ENCODE peak calls at places on chromosomes 1 and 21, in nine cellular contexts. A, S, K, F, B, G, N, D and E are unnamed samples.

GRCh38 chr21:39434950-39435349 is 10.6 kb downstream of the LCA5L start:
- DNase-seq in B (no peak), D (no peak), G (no peak), N (no peak), S (no peak), F (no peak), A (no peak), K (no peak), E (no peak)

GRCh38 chr1:213330281-213330680 is 279.2 kb downstream of the RPS6KC1 start:
- DNase-seq in B (peak; percentile 58), S (no peak), F (no peak), N (no peak), A (no peak), K (no peak), D (no peak), G (no peak), E (no peak)

GRCh38 chr1:236066828-236067386 is 2.0 kb upstream of the NID1 start:
- DNase-seq in A (no peak), N (no peak), D (peak; percentile 90), B (peak; percentile 42), S (peak; percentile 26), F (peak; percentile 66), K (peak; percentile 79), G (peak; percentile 17), E (no peak)

GRCh38 chr1:94121411-94121821 is 468 bp upstream of the ABCA4 start:
- DNase-seq in B (no peak), S (no peak), G (no peak), N (no peak), A (no peak), D (no peak), F (no peak), K (no peak), E (no peak)

GRCh38 chr1:156838972-156839371 is 19.9 kb downstream of the INSRR start:
- DNase-seq in S (no peak), B (no peak), F (peak; percentile 41), A (no peak), N (no peak), K (no peak), D (peak; percentile 64), G (peak; percentile 24), E (peak; percentile 55)

GRCh38 chr1:16172964-16173446 is 17.1 kb upstream of the EPHA2 start:
- DNase-seq in K (no peak), A (no peak), S (no peak), G (peak; percentile 67), F (peak; percentile 74), B (no peak), D (no peak), N (peak; percentile 86), E (no peak)

GRCh38 chr1:163072658-163073057 is 3.5 kb downstream of the RGS4 start:
- DNase-seq in F (no peak), A (no peak), G (no peak), B (no peak), K (no peak), S (no peak), N (peak; percentile 63), D (no peak), E (no peak)

GRCh38 chr21:34670962-34671348 is 2.2 kb downstream of the CLIC6 start:
- DNase-seq in K (no peak), D (no peak), F (no peak), A (no peak), S (no peak), B (no peak), N (no peak), G (no peak), E (no peak)

GRCh38 chr1:201259476-201260235 is 23.6 kb upstream of the PKP1 start:
- DNase-seq in F (no peak), D (peak; percentile 80), G (peak; percentile 15), K (no peak), B (no peak), N (no peak), A (no peak), S (no peak), E (no peak)

GRCh38 chr1:155226188-155226909 is 17.9 kb downstream of the MTX1 start:
- DNase-seq in S (peak; percentile 63), K (peak; percentile 88), A (peak; percentile 78), F (peak; percentile 83), G (peak; percentile 88), B (peak; percentile 77), D (peak; percentile 94), N (peak; percentile 88), E (peak; percentile 83)

GRCh38 chr1:199522936-199523335 is 504.6 kb upstream of the NR5A2 start:
- DNase-seq in N (peak; percentile 31), K (no peak), A (no peak), S (no peak), G (no peak), B (no peak), D (no peak), F (peak; percentile 7), E (no peak)

GRCh38 chr1:26224606-26225005 is 9.4 kb upstream of the CEP85 start:
- DNase-seq in F (no peak), B (no peak), D (peak; percentile 52), S (no peak), N (no peak), G (no peak), A (no peak), K (no peak), E (no peak)

GRCh38 chr1:159964144-159964543 is 10.1 kb upstream of the SLAMF9 start:
- DNase-seq in A (no peak), G (no peak), F (no peak), D (no peak), B (no peak), N (no peak), K (no peak), S (no peak), E (no peak)

GRCh38 chr1:21325231-21325718 is 35.0 kb upstream of the ECE1 start:
- DNase-seq in G (no peak), B (peak; percentile 74), N (no peak), S (no peak), K (no peak), D (no peak), F (no peak), A (no peak), E (no peak)

GRCh38 chr1:77220687-77221463 is 1.6 kb upstream of the PIGK start:
- DNase-seq in B (no peak), F (peak; percentile 68), D (no peak), G (peak; percentile 77), S (no peak), K (no peak), A (no peak), N (no peak), E (no peak)

GRCh38 chr21:41847066-41847804 is 31.9 kb downstream of the PRDM15 start:
- DNase-seq in K (peak; percentile 57), S (no peak), B (no peak), D (no peak), N (no peak), A (no peak), G (peak; percentile 8), F (no peak), E (no peak)

GRCh38 chr1:38291906-38292521 is 245.4 kb upstream of the POU3F1 start:
- DNase-seq in G (no peak), F (no peak), A (no peak), K (no peak), S (no peak), D (no peak), N (no peak), B (no peak), E (no peak)

GRCh38 chr1:180929389-180929788 is 16.7 kb downstream of the KIAA1614 start:
- DNase-seq in D (no peak), A (no peak), B (no peak), K (no peak), S (no peak), G (no peak), F (no peak), N (no peak), E (no peak)

GRCh38 chr1:86016076-86016746 is 140.4 kb downstream of the COL24A1 start:
- DNase-seq in A (no peak), D (no peak), K (no peak), B (no peak), F (no peak), S (no peak), G (no peak), N (no peak), E (no peak)

GRCh38 chr1:177959793-177960515 is 9.9 kb downstream of the SEC16B start:
- DNase-seq in A (peak; percentile 17), B (no peak), D (no peak), K (no peak), G (peak; percentile 64), N (peak; percentile 52), F (peak; percentile 36), S (no peak), E (no peak)

GRCh38 chr1:195097316-195097715 is 1510.9 kb downstream of the KCNT2 start:
- DNase-seq in S (no peak), D (no peak), F (no peak), K (no peak), A (no peak), B (no peak), G (no peak), N (peak; percentile 44), E (no peak)

GRCh38 chr1:198778049-198778448 is 139.2 kb downstream of the PTPRC start:
- DNase-seq in A (no peak), K (no peak), D (no peak), F (peak; percentile 28), N (peak; percentile 35), B (no peak), G (no peak), S (no peak), E (no peak)

GRCh38 chr1:202343652-202344349 is 2.1 kb upstream of the UBE2T start:
- DNase-seq in F (peak; percentile 63), B (no peak), G (peak; percentile 64), N (peak; percentile 49), S (no peak), D (no peak), K (no peak), A (peak; percentile 73), E (no peak)

GRCh38 chr1:118960567-118961136 is 27.5 kb downstream of the TBX15 start:
- DNase-seq in K (no peak), B (no peak), N (peak; percentile 35), D (no peak), F (peak; percentile 29), G (peak; percentile 51), S (no peak), A (no peak), E (no peak)

GRCh38 chr1:55286851-55287602 is 71.9 kb upstream of the USP24 start:
- DNase-seq in S (no peak), F (peak; percentile 30), A (no peak), N (no peak), K (no peak), B (no peak), D (no peak), G (peak; percentile 30), E (no peak)

GRCh38 chr1:3320246-3321152 is 134.0 kb upstream of the ARHGEF16 start:
- DNase-seq in A (no peak), N (peak; percentile 56), F (no peak), D (no peak), B (no peak), S (no peak), G (no peak), K (no peak), E (no peak)

GRCh38 chr1:112172294-112172882 is 182.9 kb upstream of the KCND3 start:
- DNase-seq in F (peak; percentile 48), N (peak; percentile 53), A (no peak), K (no peak), D (no peak), B (peak; percentile 26), S (no peak), G (peak; percentile 69), E (no peak)

GRCh38 chr1:169704797-169705196 is 6.6 kb downstream of the SELL start:
- DNase-seq in B (no peak), A (no peak), D (no peak), K (no peak), S (no peak), N (no peak), F (no peak), G (no peak), E (no peak)

GRCh38 chr1:63322248-63322943 is at the start of gene FOXD3:
- DNase-seq in N (no peak), K (peak; percentile 79), G (peak; percentile 36), A (peak; percentile 72), B (peak; percentile 28), F (peak; percentile 56), D (peak; percentile 89), S (no peak), E (peak; percentile 63)

GRCh38 chr1:184193451-184193850 is 141.9 kb downstream of the TSEN15 start:
- DNase-seq in N (no peak), A (no peak), G (no peak), D (no peak), B (no peak), K (no peak), S (no peak), F (no peak), E (no peak)

GRCh38 chr1:235639586-235640205 is 9.9 kb downstream of the GNG4 start:
- DNase-seq in F (no peak), B (no peak), A (no peak), N (no peak), K (no peak), S (no peak), G (no peak), D (peak; percentile 58), E (no peak)